ENCODE peak calls at places on chromosomes 5 and 9, in nine cellular contexts. One of them, this sample, is unnamed.

GRCh38 chr9:98146101-98146991 is 27.3 kb upstream of the TRIM14 start:
- DNase-seq in CD4-positive, alpha-beta T cell: no peak
- DNase-seq in brain microvascular endothelial cell: no peak
- DNase-seq in WERI-Rb-1: no peak
- DNase-seq in lower leg skin: peak; percentile 82
- DNase-seq in endothelial cell: no peak
- DNase-seq in lung: peak; percentile 93
- DNase-seq in IMR-90: peak; percentile 27
- DNase-seq in tibial nerve: no peak
- DNase-seq in this sample: no peak

GRCh38 chr5:33679791-33680190 is 212.0 kb downstream of the ADAMTS12 start:
- DNase-seq in brain microvascular endothelial cell: no peak
- DNase-seq in lung: no peak
- DNase-seq in WERI-Rb-1: no peak
- DNase-seq in IMR-90: peak; percentile 55
- DNase-seq in endothelial cell: no peak
- DNase-seq in CD4-positive, alpha-beta T cell: no peak
- DNase-seq in lower leg skin: no peak
- DNase-seq in tibial nerve: no peak
- DNase-seq in this sample: no peak

GRCh38 chr5:147661576-147661975 is 121.0 kb downstream of the JAKMIP2 start:
- DNase-seq in WERI-Rb-1: no peak
- DNase-seq in tibial nerve: no peak
- DNase-seq in brain microvascular endothelial cell: no peak
- DNase-seq in endothelial cell: no peak
- DNase-seq in lung: no peak
- DNase-seq in IMR-90: no peak
- DNase-seq in CD4-positive, alpha-beta T cell: no peak
- DNase-seq in lower leg skin: no peak
- DNase-seq in this sample: no peak

GRCh38 chr5:68464424-68464823 is 248.9 kb downstream of the PIK3R1 start:
- DNase-seq in WERI-Rb-1: no peak
- DNase-seq in tibial nerve: no peak
- DNase-seq in lung: no peak
- DNase-seq in lower leg skin: no peak
- DNase-seq in CD4-positive, alpha-beta T cell: no peak
- DNase-seq in IMR-90: peak; percentile 36
- DNase-seq in endothelial cell: no peak
- DNase-seq in brain microvascular endothelial cell: peak; percentile 41
- DNase-seq in this sample: no peak

GRCh38 chr5:180494510-180495181 is 467 bp downstream of the CNOT6 start:
- DNase-seq in IMR-90: no peak
- DNase-seq in lung: peak; percentile 38
- DNase-seq in WERI-Rb-1: peak; percentile 10
- DNase-seq in tibial nerve: peak; percentile 26
- DNase-seq in lower leg skin: peak; percentile 26
- DNase-seq in brain microvascular endothelial cell: no peak
- DNase-seq in CD4-positive, alpha-beta T cell: no peak
- DNase-seq in endothelial cell: peak; percentile 48
- DNase-seq in this sample: peak; percentile 43

GRCh38 chr5:40166757-40167156 is 513.0 kb upstream of the PTGER4 start:
- DNase-seq in IMR-90: peak; percentile 44
- DNase-seq in CD4-positive, alpha-beta T cell: no peak
- DNase-seq in lung: no peak
- DNase-seq in brain microvascular endothelial cell: no peak
- DNase-seq in endothelial cell: no peak
- DNase-seq in WERI-Rb-1: no peak
- DNase-seq in tibial nerve: no peak
- DNase-seq in lower leg skin: no peak
- DNase-seq in this sample: no peak

GRCh38 chr9:38032266-38032830 is 36.7 kb downstream of the SHB start:
- DNase-seq in lung: peak; percentile 50
- DNase-seq in endothelial cell: no peak
- DNase-seq in CD4-positive, alpha-beta T cell: no peak
- DNase-seq in WERI-Rb-1: no peak
- DNase-seq in IMR-90: no peak
- DNase-seq in lower leg skin: peak; percentile 43
- DNase-seq in brain microvascular endothelial cell: no peak
- DNase-seq in tibial nerve: no peak
- DNase-seq in this sample: no peak

GRCh38 chr5:92527311-92528078 is 1053.5 kb downstream of the NR2F1-AS1 start:
- DNase-seq in tibial nerve: no peak
- DNase-seq in lower leg skin: no peak
- DNase-seq in WERI-Rb-1: no peak
- DNase-seq in IMR-90: peak; percentile 65
- DNase-seq in brain microvascular endothelial cell: peak; percentile 16
- DNase-seq in endothelial cell: no peak
- DNase-seq in CD4-positive, alpha-beta T cell: no peak
- DNase-seq in lung: no peak
- DNase-seq in this sample: no peak

GRCh38 chr9:11269036-11269435 is 656.2 kb upstream of the PTPRD start:
- DNase-seq in lung: no peak
- DNase-seq in CD4-positive, alpha-beta T cell: no peak
- DNase-seq in brain microvascular endothelial cell: no peak
- DNase-seq in tibial nerve: no peak
- DNase-seq in lower leg skin: no peak
- DNase-seq in IMR-90: no peak
- DNase-seq in endothelial cell: no peak
- DNase-seq in WERI-Rb-1: no peak
- DNase-seq in this sample: no peak

GRCh38 chr5:6593148-6594016 is 39.5 kb downstream of the NSUN2 start:
- DNase-seq in lung: no peak
- DNase-seq in WERI-Rb-1: no peak
- DNase-seq in tibial nerve: no peak
- DNase-seq in IMR-90: no peak
- DNase-seq in CD4-positive, alpha-beta T cell: no peak
- DNase-seq in brain microvascular endothelial cell: no peak
- DNase-seq in lower leg skin: no peak
- DNase-seq in endothelial cell: no peak
- DNase-seq in this sample: no peak

GRCh38 chr5:127916875-127917573 is 166.5 kb upstream of the SLC12A2 start:
- DNase-seq in brain microvascular endothelial cell: no peak
- DNase-seq in lower leg skin: no peak
- DNase-seq in WERI-Rb-1: no peak
- DNase-seq in lung: no peak
- DNase-seq in IMR-90: no peak
- DNase-seq in tibial nerve: no peak
- DNase-seq in CD4-positive, alpha-beta T cell: no peak
- DNase-seq in endothelial cell: no peak
- DNase-seq in this sample: no peak

GRCh38 chr5:43631182-43631910 is 28.4 kb downstream of the NNT start:
- DNase-seq in CD4-positive, alpha-beta T cell: no peak
- DNase-seq in IMR-90: peak; percentile 87
- DNase-seq in brain microvascular endothelial cell: peak; percentile 80
- DNase-seq in lower leg skin: peak; percentile 45
- DNase-seq in lung: peak; percentile 41
- DNase-seq in WERI-Rb-1: peak; percentile 86
- DNase-seq in endothelial cell: peak; percentile 54
- DNase-seq in tibial nerve: peak; percentile 77
- DNase-seq in this sample: no peak

GRCh38 chr5:42876375-42876844 is 64.7 kb upstream of the SELENOP start:
- DNase-seq in endothelial cell: no peak
- DNase-seq in tibial nerve: no peak
- DNase-seq in CD4-positive, alpha-beta T cell: no peak
- DNase-seq in WERI-Rb-1: no peak
- DNase-seq in IMR-90: no peak
- DNase-seq in lung: no peak
- DNase-seq in brain microvascular endothelial cell: no peak
- DNase-seq in lower leg skin: no peak
- DNase-seq in this sample: no peak

GRCh38 chr5:88377705-88378656 is 109.3 kb upstream of the TMEM161B start:
- DNase-seq in WERI-Rb-1: no peak
- DNase-seq in lung: no peak
- DNase-seq in brain microvascular endothelial cell: no peak
- DNase-seq in CD4-positive, alpha-beta T cell: no peak
- DNase-seq in IMR-90: no peak
- DNase-seq in lower leg skin: no peak
- DNase-seq in tibial nerve: no peak
- DNase-seq in endothelial cell: no peak
- DNase-seq in this sample: no peak

GRCh38 chr9:121424024-121424432 is 54.0 kb upstream of the STOM start:
- DNase-seq in CD4-positive, alpha-beta T cell: no peak
- DNase-seq in lower leg skin: no peak
- DNase-seq in WERI-Rb-1: no peak
- DNase-seq in tibial nerve: no peak
- DNase-seq in endothelial cell: no peak
- DNase-seq in lung: no peak
- DNase-seq in brain microvascular endothelial cell: no peak
- DNase-seq in IMR-90: no peak
- DNase-seq in this sample: no peak

GRCh38 chr5:132704875-132705274 is 31.1 kb downstream of the IL4 start:
- DNase-seq in IMR-90: peak; percentile 42
- DNase-seq in tibial nerve: no peak
- DNase-seq in lower leg skin: no peak
- DNase-seq in WERI-Rb-1: no peak
- DNase-seq in lung: no peak
- DNase-seq in CD4-positive, alpha-beta T cell: no peak
- DNase-seq in brain microvascular endothelial cell: peak; percentile 12
- DNase-seq in endothelial cell: no peak
- DNase-seq in this sample: no peak

GRCh38 chr5:114561415-114561814 is 199.5 kb downstream of the KCNN2 start:
- DNase-seq in CD4-positive, alpha-beta T cell: no peak
- DNase-seq in WERI-Rb-1: no peak
- DNase-seq in tibial nerve: no peak
- DNase-seq in IMR-90: no peak
- DNase-seq in lower leg skin: no peak
- DNase-seq in endothelial cell: no peak
- DNase-seq in lung: no peak
- DNase-seq in brain microvascular endothelial cell: no peak
- DNase-seq in this sample: no peak

GRCh38 chr5:36414869-36415282 is 113.2 kb upstream of the RANBP3L start:
- DNase-seq in lower leg skin: no peak
- DNase-seq in brain microvascular endothelial cell: no peak
- DNase-seq in lung: no peak
- DNase-seq in WERI-Rb-1: no peak
- DNase-seq in endothelial cell: no peak
- DNase-seq in CD4-positive, alpha-beta T cell: no peak
- DNase-seq in tibial nerve: no peak
- DNase-seq in IMR-90: peak; percentile 54
- DNase-seq in this sample: no peak
- TF ChIP-seq CTCF in lower leg skin: no peak
- TF ChIP-seq CTCF in brain microvascular endothelial cell: no peak
- TF ChIP-seq CTCF in lung: peak; percentile 30
- TF ChIP-seq CTCF in WERI-Rb-1: no peak
- TF ChIP-seq CTCF in endothelial cell: peak; percentile 66
- TF ChIP-seq CTCF in CD4-positive, alpha-beta T cell: peak; percentile 20
- TF ChIP-seq CTCF in tibial nerve: peak; percentile 31
- TF ChIP-seq CTCF in IMR-90: peak; percentile 67
- TF ChIP-seq CTCF in this sample: peak; percentile 73

GRCh38 chr5:110496276-110496675 is 230.2 kb downstream of the TMEM232 start:
- DNase-seq in endothelial cell: no peak
- DNase-seq in lower leg skin: no peak
- DNase-seq in brain microvascular endothelial cell: no peak
- DNase-seq in CD4-positive, alpha-beta T cell: no peak
- DNase-seq in tibial nerve: no peak
- DNase-seq in IMR-90: no peak
- DNase-seq in lung: no peak
- DNase-seq in WERI-Rb-1: no peak
- DNase-seq in this sample: no peak
- TF ChIP-seq CTCF in endothelial cell: no peak
- TF ChIP-seq CTCF in lower leg skin: no peak
- TF ChIP-seq CTCF in brain microvascular endothelial cell: no peak
- TF ChIP-seq CTCF in CD4-positive, alpha-beta T cell: no peak
- TF ChIP-seq CTCF in tibial nerve: no peak
- TF ChIP-seq CTCF in IMR-90: no peak
- TF ChIP-seq CTCF in lung: no peak
- TF ChIP-seq CTCF in WERI-Rb-1: no peak
- TF ChIP-seq CTCF in this sample: no peak

GRCh38 chr9:73067074-73067473 is 84.6 kb upstream of the ANXA1 start:
- DNase-seq in lower leg skin: no peak
- DNase-seq in IMR-90: no peak
- DNase-seq in WERI-Rb-1: no peak
- DNase-seq in lung: no peak
- DNase-seq in brain microvascular endothelial cell: no peak
- DNase-seq in endothelial cell: no peak
- DNase-seq in tibial nerve: no peak
- DNase-seq in CD4-positive, alpha-beta T cell: no peak
- DNase-seq in this sample: no peak
- TF ChIP-seq CTCF in lower leg skin: no peak
- TF ChIP-seq CTCF in IMR-90: no peak
- TF ChIP-seq CTCF in WERI-Rb-1: peak; percentile 13
- TF ChIP-seq CTCF in lung: no peak
- TF ChIP-seq CTCF in brain microvascular endothelial cell: peak; percentile 14
- TF ChIP-seq CTCF in endothelial cell: no peak
- TF ChIP-seq CTCF in tibial nerve: no peak
- TF ChIP-seq CTCF in CD4-positive, alpha-beta T cell: no peak
- TF ChIP-seq CTCF in this sample: no peak

GRCh38 chr9:130984476-130984875 is 24.5 kb upstream of the LAMC3 start:
- DNase-seq in brain microvascular endothelial cell: no peak
- DNase-seq in lung: no peak
- DNase-seq in CD4-positive, alpha-beta T cell: no peak
- DNase-seq in IMR-90: no peak
- DNase-seq in lower leg skin: no peak
- DNase-seq in WERI-Rb-1: no peak
- DNase-seq in endothelial cell: no peak
- DNase-seq in tibial nerve: no peak
- DNase-seq in this sample: no peak

GRCh38 chr9:130981002-130981760 is 27.8 kb upstream of the LAMC3 start:
- DNase-seq in lower leg skin: no peak
- DNase-seq in brain microvascular endothelial cell: no peak
- DNase-seq in IMR-90: no peak
- DNase-seq in WERI-Rb-1: no peak
- DNase-seq in endothelial cell: no peak
- DNase-seq in CD4-positive, alpha-beta T cell: no peak
- DNase-seq in lung: no peak
- DNase-seq in tibial nerve: no peak
- DNase-seq in this sample: no peak

GRCh38 chr9:130981761-130982147 is 27.2 kb upstream of the LAMC3 start:
- DNase-seq in WERI-Rb-1: no peak
- DNase-seq in IMR-90: no peak
- DNase-seq in tibial nerve: no peak
- DNase-seq in brain microvascular endothelial cell: no peak
- DNase-seq in lung: no peak
- DNase-seq in endothelial cell: no peak
- DNase-seq in CD4-positive, alpha-beta T cell: no peak
- DNase-seq in lower leg skin: no peak
- DNase-seq in this sample: no peak

GRCh38 chr9:130983283-130983670 is 25.7 kb upstream of the LAMC3 start:
- DNase-seq in lung: no peak
- DNase-seq in WERI-Rb-1: no peak
- DNase-seq in endothelial cell: no peak
- DNase-seq in tibial nerve: no peak
- DNase-seq in brain microvascular endothelial cell: no peak
- DNase-seq in IMR-90: no peak
- DNase-seq in lower leg skin: no peak
- DNase-seq in CD4-positive, alpha-beta T cell: no peak
- DNase-seq in this sample: no peak

DNA sequence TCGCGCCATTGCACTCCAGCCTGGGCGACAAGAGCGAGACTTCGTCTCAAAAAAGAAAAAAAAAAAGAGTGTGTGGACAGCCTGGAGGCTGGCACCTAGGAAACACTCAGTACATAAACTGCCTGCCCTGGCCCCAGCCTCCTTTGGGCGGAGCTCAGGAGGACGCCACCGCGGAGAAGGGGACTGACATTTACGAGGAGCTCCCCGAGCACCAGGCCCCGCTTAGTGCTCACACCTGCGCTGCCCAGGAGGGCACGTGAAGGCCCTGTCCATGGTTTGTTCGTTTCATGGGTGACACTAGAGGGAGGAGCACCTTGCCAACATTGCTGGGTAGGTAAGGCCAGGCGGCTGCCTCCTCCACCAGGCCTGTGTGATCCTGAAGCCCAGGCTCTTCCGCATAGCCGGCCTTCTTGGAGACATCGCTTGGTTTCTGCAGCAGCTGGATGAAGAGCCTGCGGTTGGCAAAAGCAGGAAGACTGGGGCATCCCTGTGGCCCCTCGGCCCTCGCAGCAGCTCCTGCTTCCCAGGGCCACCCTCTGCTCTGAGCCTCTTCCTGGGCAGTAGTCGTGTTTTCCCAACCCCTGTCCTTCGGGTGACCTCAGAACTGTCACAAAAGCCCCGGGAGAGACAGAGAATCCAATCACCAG is 26.2 kb upstream of the LAMC3 start:
- DNase-seq in WERI-Rb-1: no peak
- DNase-seq in endothelial cell: no peak
- DNase-seq in CD4-positive, alpha-beta T cell: no peak
- DNase-seq in lung: no peak
- DNase-seq in tibial nerve: no peak
- DNase-seq in brain microvascular endothelial cell: no peak
- DNase-seq in lower leg skin: no peak
- DNase-seq in IMR-90: no peak
- DNase-seq in this sample: no peak
- TF ChIP-seq CTCF in WERI-Rb-1: no peak
- TF ChIP-seq CTCF in endothelial cell: no peak
- TF ChIP-seq CTCF in CD4-positive, alpha-beta T cell: no peak
- TF ChIP-seq CTCF in lung: no peak
- TF ChIP-seq CTCF in tibial nerve: no peak
- TF ChIP-seq CTCF in brain microvascular endothelial cell: no peak
- TF ChIP-seq CTCF in lower leg skin: no peak
- TF ChIP-seq CTCF in IMR-90: no peak
- TF ChIP-seq CTCF in this sample: no peak

This sample was measured in progenitor cell of endocrine pancreas.